ENCODE peak calls at places on chromosomes 2 and 18, in six cellular contexts. O is IMR-90, R is trophoblast cell, Y is H9, P is mesenchymal stem cell, K is H1. I is an unnamed sample.
A peak's percentile ranks its signal among the peaks of the same experiment; 100 is the strongest.

GRCh38 chr2:213087040-213087439 is 64.4 kb downstream of the IKZF2 start:
- DNase-seq in O (no peak), R (no peak), Y (no peak), P (no peak), K (no peak), I (no peak)

GRCh38 chr2:120748741-120749140 is 13.1 kb downstream of the GLI2 start:
- DNase-seq in O (no peak), R (no peak), Y (no peak), P (no peak), K (no peak), I (no peak)

GRCh38 chr2:133414486-133415209 is 153.6 kb downstream of the NCKAP5 start:
- DNase-seq in O (peak; percentile 82), R (no peak), Y (no peak), P (no peak), K (no peak), I (no peak)

GRCh38 chr2:73089270-73090030 is 17.9 kb upstream of the SFXN5 start:
- DNase-seq in O (peak; percentile 100), R (peak; percentile 96), Y (no peak), P (peak; percentile 98), K (no peak), I (no peak)

GRCh38 chr2:109260886-109261700 is 132.1 kb downstream of the SH3RF3 start:
- DNase-seq in O (peak; percentile 34), R (no peak), Y (peak; percentile 58), P (no peak), K (no peak), I (no peak)

GRCh38 chr18:22471546-22472131 is 53.9 kb upstream of the CTAGE1 start:
- DNase-seq in O (peak; percentile 64), R (no peak), Y (no peak), P (peak; percentile 71), K (no peak), I (no peak)

GRCh38 chr18:7642491-7642890 is 75.4 kb downstream of the PTPRM start:
- DNase-seq in O (no peak), R (no peak), Y (no peak), P (no peak), K (no peak), I (no peak)

GRCh38 chr18:79903071-79903635 is 48.3 kb downstream of the SLC66A2 start:
- DNase-seq in O (no peak), R (no peak), Y (peak; percentile 21), P (no peak), K (peak; percentile 36), I (no peak)

GRCh38 chr2:129737660-129738527 is 241.6 kb upstream of the RAB6C start:
- DNase-seq in O (no peak), R (no peak), Y (no peak), P (no peak), K (no peak), I (no peak)

GRCh38 chr2:174873457-174873856 is 109.2 kb upstream of the CHRNA1 start:
- DNase-seq in O (peak; percentile 52), R (no peak), Y (no peak), P (no peak), K (no peak), I (no peak)

GRCh38 chr2:190540048-190540447 is 5.5 kb upstream of the NEMP2 start:
- DNase-seq in O (no peak), R (no peak), Y (no peak), P (peak; percentile 26), K (no peak), I (no peak)

GRCh38 chr2:96687711-96688640 is 45.4 kb downstream of the FER1L5 start:
- DNase-seq in O (no peak), R (no peak), Y (no peak), P (no peak), K (no peak), I (no peak)

GRCh38 chr18:35122586-35123224 is 81.5 kb downstream of the MAPRE2 start:
- DNase-seq in O (no peak), R (peak; percentile 28), Y (peak; percentile 78), P (no peak), K (peak; percentile 73), I (no peak)

GRCh38 chr2:37634914-37635358 is 36.5 kb downstream of the CDC42EP3 start:
- DNase-seq in O (no peak), R (no peak), Y (no peak), P (no peak), K (no peak), I (no peak)

GRCh38 chr18:77765468-77765867 is 515.8 kb downstream of the GALR1 start:
- DNase-seq in O (no peak), R (peak; percentile 3), Y (no peak), P (no peak), K (peak; percentile 71), I (peak; percentile 39)

GRCh38 chr18:51666717-51667320 is 469.3 kb upstream of the MEX3C start:
- DNase-seq in O (no peak), R (no peak), Y (no peak), P (no peak), K (no peak), I (no peak)

GRCh38 chr2:25885933-25886332 is 7.6 kb upstream of the ASXL2 start:
- DNase-seq in O (peak; percentile 95), R (no peak), Y (no peak), P (peak; percentile 72), K (no peak), I (no peak)

GRCh38 chr2:96502891-96503636 is 2.1 kb downstream of the NEURL3 start:
- DNase-seq in O (no peak), R (no peak), Y (no peak), P (no peak), K (peak; percentile 40), I (no peak)

GRCh38 chr2:169799555-169799954 is 884 bp downstream of the SSB start:
- DNase-seq in O (peak; percentile 35), R (peak; percentile 24), Y (no peak), P (peak; percentile 36), K (no peak), I (no peak)

GRCh38 chr18:79887181-79888000 is 64.1 kb downstream of the SLC66A2 start:
- DNase-seq in O (no peak), R (no peak), Y (no peak), P (no peak), K (no peak), I (no peak)

GRCh38 chr2:24083567-24084385 is 858 bp downstream of the TP53I3 start:
- DNase-seq in O (peak; percentile 79), R (peak; percentile 89), Y (peak; percentile 89), P (peak; percentile 86), K (no peak), I (peak; percentile 78)

GRCh38 chr2:98091738-98092137 is 4.8 kb downstream of the VWA3B start:
- DNase-seq in O (no peak), R (no peak), Y (no peak), P (no peak), K (no peak), I (no peak)

GRCh38 chr2:29374823-29375222 is 259.6 kb downstream of the CLIP4 start:
- DNase-seq in O (no peak), R (no peak), Y (no peak), P (no peak), K (no peak), I (no peak)

DNA sequence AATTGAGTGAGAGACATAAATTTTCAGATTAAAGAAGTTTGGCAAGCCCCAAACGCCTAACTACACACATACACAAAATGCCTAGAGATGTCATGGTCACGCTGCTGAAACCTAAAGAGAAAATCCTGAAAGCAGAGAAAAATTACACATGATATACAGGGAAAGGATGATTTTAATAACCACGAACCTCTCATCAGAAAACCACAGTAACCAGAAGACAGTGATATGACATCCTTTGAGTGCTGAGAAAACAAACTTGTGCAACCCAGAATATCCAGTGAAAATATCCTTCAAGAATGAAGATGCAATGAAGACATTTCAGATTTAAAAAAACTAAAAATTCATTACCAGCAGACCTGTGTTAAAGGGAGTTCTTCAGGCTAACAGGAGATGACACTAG is 122.4 kb upstream of the LMAN1 start:
- DNase-seq in O (peak; percentile 19), R (no peak), Y (no peak), P (no peak), K (no peak), I (no peak)
- H2AK5ac ChIP-seq in O (no peak overlapping the region), R (no peak overlapping the region), Y (no peak overlapping the region), P (no peak overlapping the region), K (no peak overlapping the region), I (no peak overlapping the region)

DNA sequence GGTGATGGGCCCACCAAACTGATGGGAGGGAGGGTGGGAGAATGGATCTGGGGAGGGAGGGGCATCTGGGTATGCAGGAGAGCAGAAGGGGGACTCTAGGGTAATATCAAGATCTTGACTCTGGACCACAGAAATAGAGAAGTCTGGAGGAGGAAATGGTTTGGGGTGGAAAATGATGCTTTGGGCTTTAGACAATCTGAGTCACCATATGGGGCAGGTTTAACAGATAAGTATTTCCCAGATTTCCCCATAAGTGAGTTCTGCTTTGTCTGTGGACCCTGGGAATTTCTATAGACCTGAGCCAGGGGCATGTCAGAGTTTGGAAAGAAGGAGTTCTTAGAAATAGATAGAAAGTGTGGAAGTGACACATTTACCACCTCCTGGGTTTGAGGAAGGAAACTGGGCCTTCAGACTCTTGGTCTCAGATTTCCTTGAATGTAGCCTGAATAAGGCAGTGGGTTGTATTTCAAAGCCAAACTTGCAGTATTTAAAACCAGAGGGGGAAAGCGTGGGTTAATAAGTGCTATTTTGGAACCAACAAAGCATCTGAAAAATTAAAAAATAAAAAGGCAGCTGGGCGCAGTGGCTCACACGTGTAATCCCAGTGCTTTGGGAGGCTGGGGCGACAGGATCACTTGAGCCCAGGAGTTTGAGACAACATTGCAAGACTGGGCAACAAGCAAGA is 15.1 kb upstream of the IL1A start:
- DNase-seq in O (peak; percentile 51), R (peak; percentile 34), Y (no peak), P (peak; percentile 52), K (no peak), I (no peak)
- H3K14ac ChIP-seq in O (no peak overlapping the region), R (no peak overlapping the region), Y (no peak overlapping the region), P (no peak overlapping the region), K (no peak overlapping the region), I (no peak overlapping the region)

DNA sequence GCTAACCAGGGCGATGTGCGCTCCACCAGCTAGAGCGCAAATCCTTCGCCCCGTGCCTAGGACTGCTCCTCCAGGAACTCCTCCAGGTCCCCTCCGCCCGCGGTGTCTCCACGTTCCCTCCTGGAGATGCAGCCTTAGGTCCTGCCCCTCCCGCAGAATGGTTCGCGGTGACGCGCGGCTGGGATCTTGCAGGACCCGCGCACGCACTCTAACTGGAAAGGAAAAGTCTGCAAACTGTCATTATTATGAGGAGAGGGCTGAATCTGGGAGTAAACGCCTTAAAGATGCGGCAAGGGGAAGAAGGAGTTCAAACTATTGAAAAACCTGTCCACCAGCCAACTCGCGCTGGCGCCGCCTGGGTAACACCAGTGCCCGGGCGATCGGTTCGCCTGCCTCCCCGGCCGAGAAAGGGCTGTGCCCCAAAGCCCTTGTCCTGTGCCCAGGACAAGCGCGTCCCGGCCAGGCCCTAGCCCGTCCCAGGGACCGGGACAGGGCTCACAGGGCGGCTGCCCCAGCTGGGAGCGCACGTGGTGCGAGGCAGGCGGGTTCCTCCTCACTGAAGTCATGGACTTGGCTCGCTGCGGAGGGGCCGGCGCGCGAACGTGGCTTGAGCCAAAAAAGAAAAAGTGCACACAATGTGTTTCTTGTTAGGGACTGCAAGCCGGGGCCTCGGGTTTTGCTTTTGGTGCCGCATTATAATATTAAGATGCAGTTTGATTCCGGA is 5.5 kb upstream of the ID2 start:
- DNase-seq in O (peak; percentile 78), R (no peak), Y (peak; percentile 61), P (peak; percentile 79), K (peak; percentile 69), I (peak; percentile 9)
- H4K8ac ChIP-seq in O (peak overlapping the region; percentile 70), R (peak overlapping the region; percentile 67), Y (no peak overlapping the region), P (peak overlapping the region; percentile 95), K (peak overlapping the region; percentile 92), I (no peak overlapping the region)

DNA sequence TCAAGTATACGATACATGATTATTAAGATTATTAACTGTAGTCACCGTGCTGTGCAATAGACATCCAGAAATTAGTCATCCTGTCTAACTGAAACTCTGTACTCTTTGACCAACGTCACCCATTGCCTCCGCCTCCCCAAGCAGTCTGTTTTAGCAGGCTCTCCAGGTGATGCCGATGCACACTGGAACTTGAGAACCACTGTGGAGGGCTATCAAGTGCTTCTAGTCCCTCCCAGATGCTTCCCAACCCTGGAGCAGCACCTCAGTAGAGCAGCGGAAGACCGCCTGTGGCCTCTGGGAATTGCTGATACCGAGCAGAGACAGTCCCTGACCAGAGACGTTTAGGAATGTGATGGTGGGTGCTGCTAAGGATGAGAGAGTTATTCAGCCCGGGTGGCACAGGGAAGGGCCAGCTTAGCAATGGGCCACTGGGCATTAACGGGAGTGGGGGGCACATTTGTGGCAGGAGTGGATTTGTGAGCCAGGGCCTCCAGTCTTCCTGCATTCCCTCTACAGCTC is 50.7 kb downstream of the LIPG start:
- DNase-seq in O (no peak), R (no peak), Y (peak; percentile 78), P (no peak), K (peak; percentile 56), I (no peak)
- H2AK5ac ChIP-seq in O (no peak overlapping the region), R (no peak overlapping the region), Y (no peak overlapping the region), P (peak overlapping the region; percentile 11), K (no peak overlapping the region), I (peak overlapping the region; percentile 42)

I was measured in neuronal stem cell.